ENCODE peak calls at places on chromosomes 6 and 20, in six cellular contexts. A is K562, W is HepG2, B is GM12892, T is GM12878, V is H1. D is an unnamed sample.
A peak's percentile ranks its signal among the peaks of the same experiment; 100 is the strongest.

GRCh38 chr6:37222125-37222967 is 35.2 kb upstream of the TBC1D22B start:
- DNase-seq in W (peak; percentile 91), V (peak; percentile 88), B (peak; percentile 68), T (peak; percentile 45), A (peak; percentile 95), D (peak; percentile 77)

GRCh38 chr6:163790296-163790840 is 375.9 kb downstream of the QKI start:
- DNase-seq in W (no peak), T (no peak), V (no peak), B (no peak), A (no peak), D (no peak)

GRCh38 chr6:33426590-33427563 is 7.0 kb downstream of the SYNGAP1 start:
- DNase-seq in W (no peak), V (no peak), A (peak; percentile 42), B (no peak), T (no peak), D (no peak)

GRCh38 chr6:21587925-21588811 is 5.4 kb upstream of the SOX4 start:
- DNase-seq in V (peak; percentile 79), B (peak; percentile 32), W (peak; percentile 10), A (no peak), T (no peak), D (peak; percentile 41)

GRCh38 chr6:105097288-105097687 is 82.5 kb downstream of the POPDC3 start:
- DNase-seq in T (no peak), A (no peak), W (no peak), V (no peak), B (no peak), D (no peak)

GRCh38 chr6:8006208-8006607 is 58.0 kb downstream of the BLOC1S5 start:
- DNase-seq in A (peak; percentile 51), T (no peak), V (no peak), B (no peak), W (peak; percentile 48), D (no peak)

GRCh38 chr6:128171182-128171581 is 270.3 kb upstream of the THEMIS start:
- DNase-seq in A (no peak), T (no peak), V (no peak), B (no peak), W (no peak), D (no peak)

GRCh38 chr6:35972471-35972985 is 51.6 kb upstream of the SRPK1 start:
- DNase-seq in A (peak; percentile 25), B (no peak), W (peak; percentile 72), V (peak; percentile 52), T (no peak), D (no peak)

GRCh38 chr20:4699957-4700356 is 21.8 kb upstream of the PRND start:
- DNase-seq in T (no peak), W (no peak), V (no peak), B (no peak), A (no peak), D (no peak)

GRCh38 chr20:39638671-39639070 is 676.5 kb downstream of the DHX35 start:
- DNase-seq in W (no peak), T (no peak), A (no peak), V (no peak), B (no peak), D (no peak)

GRCh38 chr6:159969921-159970320 is 1.0 kb downstream of the IGF2R start:
- DNase-seq in W (peak; percentile 92), A (peak; percentile 91), T (no peak), V (no peak), B (peak; percentile 46), D (no peak)

GRCh38 chr6:163814494-163815364 is 400.2 kb downstream of the QKI start:
- DNase-seq in V (no peak), A (peak; percentile 20), T (peak; percentile 34), W (no peak), B (no peak), D (peak; percentile 28)

GRCh38 chr6:37680668-37681067 is 17.0 kb downstream of the MDGA1 start:
- DNase-seq in T (no peak), A (no peak), B (no peak), W (no peak), V (no peak), D (no peak)

GRCh38 chr6:24332306-24332705 is 25.6 kb downstream of the DCDC2 start:
- DNase-seq in B (no peak), W (peak; percentile 54), T (no peak), A (no peak), V (no peak), D (no peak)

GRCh38 chr6:56977192-56977591 is 22.3 kb downstream of the BEND6 start:
- DNase-seq in B (no peak), A (no peak), W (no peak), V (no peak), T (no peak), D (no peak)

GRCh38 chr6:139519571-139520031 is 145.2 kb upstream of the CITED2 start:
- DNase-seq in A (peak; percentile 54), V (no peak), B (no peak), W (no peak), T (no peak), D (no peak)

GRCh38 chr6:33678932-33679478 is 32.5 kb downstream of the UQCC2 start:
- DNase-seq in A (no peak), W (no peak), B (no peak), T (no peak), V (no peak), D (no peak)

GRCh38 chr6:27743787-27744186 is 168.4 kb downstream of the OR2B2 start:
- DNase-seq in B (no peak), W (no peak), T (no peak), V (no peak), A (no peak), D (no peak)

GRCh38 chr20:22584922-22585785 is 782 bp upstream of the FOXA2 start:
- DNase-seq in V (peak; percentile 71), B (no peak), W (peak; percentile 93), A (no peak), T (no peak), D (no peak)

GRCh38 chr6:56827908-56828649 is 126.8 kb upstream of the BEND6 start:
- DNase-seq in T (no peak), V (no peak), A (no peak), B (no peak), W (no peak), D (no peak)

GRCh38 chr6:169903122-169903521 is 151.7 kb downstream of the ERMARD start:
- DNase-seq in B (no peak), T (no peak), W (no peak), A (no peak), V (no peak), D (no peak)

GRCh38 chr20:18496740-18497592 is at the start of gene RBBP9:
- DNase-seq in A (peak; percentile 82), B (peak; percentile 77), T (peak; percentile 31), W (peak; percentile 84), V (peak; percentile 90), D (peak; percentile 79)
- TF ChIP-seq POLR2A in A (peak; percentile 42), B (peak; percentile 61), T (peak; percentile 73), W (peak; percentile 97), V (peak; percentile 84), D (peak; percentile 22)

GRCh38 chr6:9484091-9484490 is 930.8 kb downstream of the TFAP2A start:
- DNase-seq in V (no peak), W (no peak), T (no peak), A (no peak), B (no peak), D (no peak)
- TF ChIP-seq TAF1 in V (no peak), W (no peak), T (no peak), A (no peak), B (no peak), D (no peak)

GRCh38 chr6:114344971-114345274 is 2.1 kb upstream of the HS3ST5 start:
- DNase-seq in V (no peak), B (no peak), A (no peak), W (no peak), T (no peak), D (no peak)
- TF ChIP-seq POLR2A in V (no peak), B (no peak), A (no peak), W (no peak), T (no peak), D (no peak)

GRCh38 chr20:1868856-1869255 is 26.4 kb upstream of the SIRPA start:
- DNase-seq in T (no peak), W (no peak), B (no peak), V (no peak), A (no peak), D (no peak)
- TF ChIP-seq TAF1 in T (no peak), W (no peak), B (no peak), V (no peak), A (no peak), D (no peak)